ENCODE peak calls at places on chromosomes 16 and 17, in eight cellular contexts. One of them, this sample, is unnamed.

GRCh38 chr16:50025544-50025931 is 513 bp downstream of the CNEP1R1 start:
- DNase-seq in H1: peak
- DNase-seq in GM12878: no peak
- DNase-seq in WTC11: no peak
- DNase-seq in HCT116: no peak
- DNase-seq in A549: no peak
- DNase-seq in SK-N-SH: no peak
- DNase-seq in K562: peak
- DNase-seq in this sample: no peak

GRCh38 chr16:21608647-21609328 is 9.4 kb downstream of the METTL9 start:
- DNase-seq in A549: no peak
- DNase-seq in H1: no peak
- DNase-seq in GM12878: no peak
- DNase-seq in WTC11: no peak
- DNase-seq in SK-N-SH: no peak
- DNase-seq in HCT116: no peak
- DNase-seq in K562: no peak
- DNase-seq in this sample: no peak

GRCh38 chr16:85395913-85396878 is 216.9 kb upstream of the GSE1 start:
- DNase-seq in H1: peak
- DNase-seq in WTC11: peak
- DNase-seq in SK-N-SH: peak
- DNase-seq in GM12878: no peak
- DNase-seq in A549: no peak
- DNase-seq in HCT116: no peak
- DNase-seq in K562: no peak
- DNase-seq in this sample: peak

GRCh38 chr16:83835972-83836566 is 28.3 kb downstream of the HSBP1 start:
- DNase-seq in GM12878: no peak
- DNase-seq in WTC11: no peak
- DNase-seq in SK-N-SH: no peak
- DNase-seq in A549: peak
- DNase-seq in H1: no peak
- DNase-seq in HCT116: peak
- DNase-seq in K562: peak
- DNase-seq in this sample: peak

GRCh38 chr16:2256531-2257140 is 5.2 kb upstream of the ECI1 start:
- DNase-seq in K562: no peak
- DNase-seq in H1: no peak
- DNase-seq in A549: no peak
- DNase-seq in HCT116: no peak
- DNase-seq in WTC11: no peak
- DNase-seq in SK-N-SH: no peak
- DNase-seq in GM12878: no peak
- DNase-seq in this sample: no peak

GRCh38 chr16:88381820-88382451 is 823 bp upstream of the ZNF469 start:
- DNase-seq in K562: no peak
- DNase-seq in H1: no peak
- DNase-seq in HCT116: no peak
- DNase-seq in A549: no peak
- DNase-seq in SK-N-SH: no peak
- DNase-seq in GM12878: no peak
- DNase-seq in WTC11: peak
- DNase-seq in this sample: no peak

GRCh38 chr16:70478912-70479341 is 24.5 kb downstream of the FCSK start:
- DNase-seq in WTC11: no peak
- DNase-seq in HCT116: no peak
- DNase-seq in K562: no peak
- DNase-seq in H1: no peak
- DNase-seq in A549: no peak
- DNase-seq in GM12878: no peak
- DNase-seq in SK-N-SH: no peak
- DNase-seq in this sample: peak

GRCh38 chr16:662597-662996 is 5.3 kb upstream of the RHOT2 start:
- DNase-seq in H1: no peak
- DNase-seq in SK-N-SH: no peak
- DNase-seq in GM12878: no peak
- DNase-seq in K562: no peak
- DNase-seq in HCT116: no peak
- DNase-seq in WTC11: no peak
- DNase-seq in A549: no peak
- DNase-seq in this sample: no peak

GRCh38 chr17:17568772-17569195 is 22.7 kb downstream of the PEMT start:
- DNase-seq in HCT116: peak
- DNase-seq in SK-N-SH: peak
- DNase-seq in K562: peak
- DNase-seq in A549: peak
- DNase-seq in H1: peak
- DNase-seq in WTC11: peak
- DNase-seq in GM12878: no peak
- DNase-seq in this sample: peak

GRCh38 chr17:75077072-75077489 is 10.7 kb upstream of the SLC16A5 start:
- DNase-seq in A549: no peak
- DNase-seq in GM12878: no peak
- DNase-seq in WTC11: peak
- DNase-seq in H1: no peak
- DNase-seq in HCT116: no peak
- DNase-seq in SK-N-SH: no peak
- DNase-seq in K562: no peak
- DNase-seq in this sample: no peak

GRCh38 chr16:2093793-2094192 is 41.9 kb downstream of the PKD1 start:
- DNase-seq in K562: no peak
- DNase-seq in H1: no peak
- DNase-seq in WTC11: no peak
- DNase-seq in GM12878: no peak
- DNase-seq in HCT116: no peak
- DNase-seq in A549: no peak
- DNase-seq in SK-N-SH: no peak
- DNase-seq in this sample: no peak

GRCh38 chr17:64491995-64492394 is 4.9 kb downstream of the POLG2 start:
- DNase-seq in K562: no peak
- DNase-seq in GM12878: no peak
- DNase-seq in WTC11: no peak
- DNase-seq in A549: no peak
- DNase-seq in H1: no peak
- DNase-seq in SK-N-SH: no peak
- DNase-seq in HCT116: no peak
- DNase-seq in this sample: no peak

GRCh38 chr16:65991149-65991701 is 375.3 kb upstream of the CDH5 start:
- DNase-seq in A549: no peak
- DNase-seq in WTC11: peak
- DNase-seq in SK-N-SH: no peak
- DNase-seq in K562: no peak
- DNase-seq in HCT116: no peak
- DNase-seq in H1: no peak
- DNase-seq in GM12878: no peak
- DNase-seq in this sample: no peak

GRCh38 chr16:75238132-75238852 is 13.1 kb downstream of the BCAR1 start:
- DNase-seq in SK-N-SH: peak
- DNase-seq in K562: no peak
- DNase-seq in GM12878: no peak
- DNase-seq in WTC11: peak
- DNase-seq in H1: no peak
- DNase-seq in HCT116: no peak
- DNase-seq in A549: no peak
- DNase-seq in this sample: no peak

GRCh38 chr17:58329035-58329807 is 626 bp upstream of the TSPOAP1 start:
- DNase-seq in A549: no peak
- DNase-seq in HCT116: no peak
- DNase-seq in H1: peak
- DNase-seq in WTC11: peak
- DNase-seq in SK-N-SH: peak
- DNase-seq in GM12878: peak
- DNase-seq in K562: peak
- DNase-seq in this sample: no peak

GRCh38 chr16:86285938-86286921 is 224.1 kb upstream of the FOXF1 start:
- DNase-seq in WTC11: no peak
- DNase-seq in GM12878: no peak
- DNase-seq in HCT116: no peak
- DNase-seq in SK-N-SH: no peak
- DNase-seq in H1: no peak
- DNase-seq in A549: no peak
- DNase-seq in K562: no peak
- DNase-seq in this sample: no peak

GRCh38 chr17:57518587-57519118 is 226.4 kb downstream of the CCDC182 start:
- DNase-seq in K562: no peak
- DNase-seq in WTC11: no peak
- DNase-seq in HCT116: no peak
- DNase-seq in SK-N-SH: peak
- DNase-seq in A549: no peak
- DNase-seq in H1: no peak
- DNase-seq in GM12878: no peak
- DNase-seq in this sample: no peak

GRCh38 chr17:61555127-61555531 is 35.9 kb downstream of the NACA2 start:
- DNase-seq in HCT116: no peak
- DNase-seq in H1: no peak
- DNase-seq in SK-N-SH: peak
- DNase-seq in K562: no peak
- DNase-seq in GM12878: no peak
- DNase-seq in A549: no peak
- DNase-seq in WTC11: no peak
- DNase-seq in this sample: no peak

GRCh38 chr17:43632231-43632630 is 29.5 kb downstream of the MEOX1 start:
- DNase-seq in GM12878: no peak
- DNase-seq in K562: no peak
- DNase-seq in HCT116: no peak
- DNase-seq in A549: no peak
- DNase-seq in SK-N-SH: no peak
- DNase-seq in H1: no peak
- DNase-seq in WTC11: no peak
- DNase-seq in this sample: no peak
- TF ChIP-seq MAX in GM12878: no peak
- TF ChIP-seq MAX in K562: no peak
- TF ChIP-seq MAX in HCT116: no peak
- TF ChIP-seq MAX in A549: no peak
- TF ChIP-seq MAX in SK-N-SH: no peak
- TF ChIP-seq MAX in H1: no peak
- TF ChIP-seq MAX in WTC11: no peak
- TF ChIP-seq MAX in this sample: no peak

DNA sequence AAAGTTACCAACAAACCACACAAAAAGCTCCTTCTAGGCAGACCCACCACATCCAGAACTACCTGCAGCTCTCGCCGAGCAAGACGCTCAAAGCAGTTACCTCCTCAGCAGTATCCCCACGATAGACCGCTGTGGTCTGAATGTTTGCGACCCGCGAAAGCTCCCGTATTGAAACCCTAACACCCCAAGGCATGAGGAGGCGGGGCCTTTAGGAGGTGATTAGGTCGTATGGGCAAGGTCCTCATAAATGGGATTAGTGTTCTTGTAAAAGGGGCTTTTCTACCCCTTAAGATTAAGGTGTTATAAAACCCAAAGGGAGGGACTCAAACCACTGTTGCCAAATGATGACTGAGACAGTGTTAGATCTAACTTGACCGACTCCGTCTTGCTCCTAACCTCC is 19.0 kb upstream of the RPH3AL start:
- DNase-seq in A549: no peak
- DNase-seq in GM12878: no peak
- DNase-seq in K562: no peak
- DNase-seq in WTC11: no peak
- DNase-seq in SK-N-SH: no peak
- DNase-seq in HCT116: no peak
- DNase-seq in H1: no peak
- DNase-seq in this sample: no peak
- TF ChIP-seq MAX in A549: no peak
- TF ChIP-seq MAX in GM12878: no peak
- TF ChIP-seq MAX in K562: no peak
- TF ChIP-seq MAX in WTC11: no peak
- TF ChIP-seq MAX in SK-N-SH: no peak
- TF ChIP-seq MAX in HCT116: no peak
- TF ChIP-seq MAX in H1: no peak
- TF ChIP-seq MAX in this sample: no peak

DNA sequence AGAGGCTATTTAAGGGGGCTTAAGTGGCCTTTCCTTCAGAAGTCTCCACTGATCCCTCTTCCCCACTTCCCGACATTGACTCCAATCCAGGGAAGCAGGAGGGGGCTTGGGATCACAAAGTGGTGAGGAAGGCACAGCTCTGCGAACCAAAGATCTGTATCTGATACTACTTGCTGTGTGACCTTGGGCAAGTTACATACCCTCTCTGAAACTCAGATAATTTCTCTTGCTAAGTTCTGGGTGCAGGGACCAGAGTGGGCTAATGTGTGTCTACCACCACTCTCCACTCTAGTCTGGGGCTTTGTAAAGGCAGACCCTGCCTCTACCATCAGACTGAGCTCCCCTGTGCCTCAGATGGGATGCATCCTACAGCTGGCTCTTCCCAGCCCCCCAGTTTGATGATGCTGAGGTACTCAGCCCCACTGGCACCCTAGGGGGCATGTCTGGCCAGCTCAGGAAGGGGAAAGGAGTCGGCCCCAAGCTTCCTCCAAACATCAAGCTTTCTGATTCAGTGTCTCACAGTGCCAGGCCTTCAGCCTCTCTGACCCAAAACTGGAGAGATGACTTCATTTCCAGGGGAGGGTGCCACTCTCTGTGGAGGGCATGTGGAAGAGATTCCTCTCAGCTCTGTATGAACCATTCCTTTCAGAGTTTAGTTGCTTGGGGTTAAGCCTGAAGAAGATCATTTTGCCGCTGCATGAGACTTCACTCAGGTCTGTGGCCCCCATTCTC is 10.9 kb downstream of the DLX4 start:
- DNase-seq in WTC11: no peak
- DNase-seq in H1: no peak
- DNase-seq in A549: no peak
- DNase-seq in GM12878: no peak
- DNase-seq in K562: no peak
- DNase-seq in SK-N-SH: no peak
- DNase-seq in HCT116: no peak
- DNase-seq in this sample: no peak
- TF ChIP-seq MAX in WTC11: no peak
- TF ChIP-seq MAX in H1: no peak
- TF ChIP-seq MAX in A549: no peak
- TF ChIP-seq MAX in GM12878: no peak
- TF ChIP-seq MAX in K562: no peak
- TF ChIP-seq MAX in SK-N-SH: no peak
- TF ChIP-seq MAX in HCT116: no peak
- TF ChIP-seq MAX in this sample: no peak

DNA sequence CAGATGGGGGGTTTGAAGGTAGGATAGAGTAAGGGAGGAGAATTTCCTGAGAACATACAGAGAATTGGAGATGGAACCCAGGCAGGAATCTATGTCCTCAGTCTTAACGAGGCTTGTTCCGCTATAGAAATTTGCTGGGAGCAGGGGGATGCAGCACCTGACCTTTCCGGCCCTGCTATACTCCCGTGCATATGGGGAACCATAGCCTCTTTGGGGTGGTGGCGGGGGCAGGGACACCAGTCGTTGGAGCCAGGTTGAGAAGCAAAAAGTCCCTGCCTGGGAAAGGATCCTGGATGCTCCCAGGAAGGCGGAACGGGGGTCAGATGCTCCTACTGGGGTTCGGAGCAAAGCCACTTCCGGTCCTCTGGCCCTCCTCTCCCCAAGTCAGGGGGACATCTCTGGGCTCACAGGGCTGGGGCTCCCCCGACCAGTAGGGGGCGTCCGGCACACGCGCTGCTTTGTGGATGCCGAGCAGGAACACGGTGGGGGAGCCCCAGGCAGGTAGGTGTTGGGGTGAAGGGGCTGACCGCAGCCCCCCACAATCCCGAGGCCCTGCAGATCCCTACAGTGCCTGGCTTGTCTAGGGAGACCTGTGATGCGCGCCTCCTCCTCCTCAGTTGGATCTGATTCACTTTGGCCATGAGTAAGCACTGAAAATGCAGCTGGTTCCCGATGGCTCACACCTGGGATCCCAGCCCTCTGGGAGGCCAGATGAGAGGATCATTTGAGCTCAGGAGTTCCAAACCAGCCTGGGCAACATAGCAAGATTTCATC is 15.5 kb upstream of the TFAP4 start:
- DNase-seq in K562: peak
- DNase-seq in GM12878: no peak
- DNase-seq in H1: peak
- DNase-seq in SK-N-SH: peak
- DNase-seq in A549: peak
- DNase-seq in WTC11: peak
- DNase-seq in HCT116: no peak
- DNase-seq in this sample: peak
- TF ChIP-seq MAX in K562: no peak
- TF ChIP-seq MAX in GM12878: no peak
- TF ChIP-seq MAX in H1: peak
- TF ChIP-seq MAX in SK-N-SH: no peak
- TF ChIP-seq MAX in A549: peak
- TF ChIP-seq MAX in WTC11: no peak
- TF ChIP-seq MAX in HCT116: no peak
- TF ChIP-seq MAX in this sample: no peak

This sample was measured in endothelial cell of umbilical vein.